ENCODE peak calls at places on chromosomes 7 and 10, in ten cellular contexts. Q is Calu3, U is AG04449, N is lower lobe of right lung, I is lower leg skin, S is MM.1S, V is kidney epithelial cell, B is fibroblast of pulmonary artery, R is transverse colon, F is progenitor cell of endocrine pancreas. L is an unnamed sample.

GRCh38 chr7:33721895-33722294 is 183.4 kb upstream of the BMPER start:
- DNase-seq in Q (no peak), U (no peak), N (no peak), I (no peak), S (no peak), V (no peak), B (no peak), R (no peak), F (no peak), L (no peak)

GRCh38 chr7:131226116-131226562 is 101.5 kb upstream of the MKLN1 start:
- DNase-seq in Q (peak), U (no peak), N (no peak), I (no peak), S (peak), V (peak), B (no peak), R (no peak), F (no peak), L (peak)

GRCh38 chr7:26485421-26486019 is 193.9 kb downstream of the SNX10 start:
- DNase-seq in Q (no peak), U (no peak), N (no peak), I (no peak), S (no peak), V (no peak), B (no peak), R (no peak), F (no peak), L (no peak)

GRCh38 chr7:88337556-88337955 is 30.9 kb upstream of the STEAP4 start:
- DNase-seq in Q (no peak), U (no peak), N (no peak), I (no peak), S (no peak), V (no peak), B (peak), R (no peak), F (no peak), L (no peak)

GRCh38 chr7:37208528-37208927 is 240.1 kb downstream of the ELMO1 start:
- DNase-seq in Q (peak), U (peak), N (no peak), I (peak), S (peak), V (peak), B (peak), R (peak), F (no peak), L (peak)

GRCh38 chr10:27998178-27998953 is 513 bp downstream of the ODAD2 start:
- DNase-seq in Q (peak), U (no peak), N (peak), I (no peak), S (peak), V (no peak), B (no peak), R (peak), F (peak), L (no peak)

GRCh38 chr7:2288986-2289611 is 25.1 kb downstream of the SNX8 start:
- DNase-seq in Q (no peak), U (no peak), N (no peak), I (no peak), S (no peak), V (no peak), B (no peak), R (no peak), F (no peak), L (no peak)

GRCh38 chr7:90669002-90669401 is 72.9 kb downstream of the CDK14 start:
- DNase-seq in Q (no peak), U (no peak), N (no peak), I (no peak), S (no peak), V (no peak), B (no peak), R (no peak), F (no peak), L (no peak)

GRCh38 chr10:72043016-72043834 is 45.1 kb downstream of the SPOCK2 start:
- DNase-seq in Q (no peak), U (no peak), N (no peak), I (no peak), S (no peak), V (no peak), B (no peak), R (no peak), F (no peak), L (no peak)

GRCh38 chr7:139777948-139778841 is at the start of gene HIPK2:
- DNase-seq in Q (peak), U (no peak), N (peak), I (no peak), S (peak), V (no peak), B (peak), R (peak), F (peak), L (peak)

GRCh38 chr10:63700209-63700934 is 179.2 kb downstream of the REEP3 start:
- DNase-seq in Q (peak), U (peak), N (no peak), I (peak), S (no peak), V (peak), B (peak), R (no peak), F (no peak), L (no peak)

DNA sequence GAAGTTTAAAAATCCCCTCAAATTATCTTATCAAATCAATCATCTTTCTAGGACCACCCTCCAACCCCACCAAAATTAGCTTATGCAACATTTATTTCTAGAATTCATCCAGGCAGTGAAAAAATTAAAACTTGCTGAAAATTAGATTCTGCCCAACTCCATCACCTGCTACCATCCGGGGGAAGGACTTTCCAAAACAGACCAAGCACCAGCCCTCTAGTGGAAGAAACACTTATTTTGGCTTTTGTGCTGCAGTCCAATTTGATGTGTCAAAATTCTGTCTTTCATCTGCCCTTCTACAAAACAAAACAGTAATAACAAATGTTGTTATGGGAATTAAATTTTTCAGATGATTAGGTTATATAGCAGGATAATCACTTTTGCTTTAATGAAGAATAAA is 35.1 kb downstream of the GCC1 start:
- DNase-seq in Q (no peak), U (no peak), N (no peak), I (no peak), S (no peak), V (no peak), B (no peak), R (no peak), F (no peak), L (no peak)
- TF ChIP-seq CTCF in Q (no peak), U (peak), N (no peak), I (no peak), S (peak), V (peak), B (peak), R (no peak), F (peak), L (no peak)

DNA sequence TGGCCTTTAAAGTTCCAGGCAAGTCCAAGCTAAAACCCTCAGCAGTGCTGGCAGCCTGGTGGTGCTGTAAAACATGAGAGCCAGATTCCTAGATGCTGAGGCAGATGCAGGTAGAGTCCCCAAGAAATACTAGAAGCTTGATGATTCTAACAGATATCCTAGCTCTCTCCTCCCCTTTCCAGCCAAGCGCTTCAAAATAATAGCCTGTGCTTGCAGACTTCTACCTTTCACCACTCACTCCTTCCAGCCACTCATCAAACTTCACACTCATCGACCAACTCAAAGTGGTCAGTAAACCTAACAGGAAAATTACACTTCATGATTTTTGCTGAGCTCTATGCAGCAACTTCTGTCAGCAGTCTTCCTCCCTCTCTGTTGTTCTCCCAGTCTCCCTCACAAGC is 50.2 kb downstream of the LMBR1 start:
- DNase-seq in Q (no peak), U (no peak), N (no peak), I (no peak), S (no peak), V (no peak), B (no peak), R (no peak), F (no peak), L (no peak)
- TF ChIP-seq CTCF in Q (no peak), U (no peak), N (no peak), I (no peak), S (no peak), V (no peak), B (no peak), R (no peak), F (no peak), L (no peak)

GRCh38 chr10:69731184-69731583 is 70.5 kb upstream of the COL13A1 start:
- DNase-seq in Q (no peak), U (no peak), N (no peak), I (no peak), S (no peak), V (no peak), B (peak), R (no peak), F (no peak), L (no peak)
- TF ChIP-seq CTCF in Q (no peak), U (no peak), N (no peak), I (no peak), S (no peak), V (no peak), B (no peak), R (no peak), F (no peak), L (no peak)

GRCh38 chr10:31318854-31319601 is at the start of gene ZEB1:
- DNase-seq in Q (peak), U (peak), N (peak), I (peak), S (peak), V (peak), B (peak), R (peak), F (peak), L (peak)
- TF ChIP-seq CTCF in Q (peak), U (peak), N (peak), I (no peak), S (peak), V (peak), B (peak), R (peak), F (peak), L (peak)

GRCh38 chr10:129107525-129107924 is 359.5 kb upstream of the MGMT start:
- DNase-seq in Q (no peak), U (no peak), N (no peak), I (no peak), S (no peak), V (no peak), B (no peak), R (no peak), F (no peak), L (no peak)
- TF ChIP-seq CTCF in Q (no peak), U (no peak), N (no peak), I (no peak), S (no peak), V (no peak), B (no peak), R (no peak), F (no peak), L (no peak)

GRCh38 chr7:102976493-102976892 is 63.7 kb downstream of the LRRC17 start:
- DNase-seq in Q (no peak), U (no peak), N (no peak), I (no peak), S (no peak), V (no peak), B (no peak), R (no peak), F (no peak), L (no peak)

GRCh38 chr7:102973096-102973802 is 60.4 kb downstream of the LRRC17 start:
- DNase-seq in Q (no peak), U (no peak), N (no peak), I (no peak), S (no peak), V (no peak), B (peak), R (no peak), F (no peak), L (no peak)

GRCh38 chr7:102975854-102976253 is 63.1 kb downstream of the LRRC17 start:
- DNase-seq in Q (no peak), U (no peak), N (no peak), I (no peak), S (no peak), V (no peak), B (no peak), R (no peak), F (no peak), L (no peak)

GRCh38 chr7:102978280-102978679 is 65.5 kb downstream of the LRRC17 start:
- DNase-seq in Q (peak), U (peak), N (no peak), I (peak), S (no peak), V (no peak), B (peak), R (no peak), F (no peak), L (no peak)

GRCh38 chr7:102974366-102975236 is 61.8 kb downstream of the LRRC17 start:
- DNase-seq in Q (no peak), U (no peak), N (no peak), I (no peak), S (no peak), V (no peak), B (no peak), R (no peak), F (no peak), L (no peak)
- TF ChIP-seq CTCF in Q (no peak), U (no peak), N (peak), I (no peak), S (no peak), V (no peak), B (peak), R (no peak), F (no peak), L (peak)

L was measured in GM10248.